ENCODE peak calls at places on chromosomes 4 and X, in nine cellular contexts. S, D, T, K, A, H, O, P and N are unnamed samples.

GRCh38 chrX:68249401-68249831 is 183.9 kb downstream of the OPHN1 start:
- DNase-seq in S (no peak), D (no peak), T (no peak), K (no peak), A (peak; percentile 24), H (no peak), O (no peak), P (no peak), N (no peak)

GRCh38 chr4:73902038-73902637 is 32.9 kb downstream of the CXCL1 start:
- DNase-seq in S (no peak), D (no peak), T (no peak), K (no peak), A (no peak), H (peak; percentile 83), O (no peak), P (no peak), N (no peak)

GRCh38 chrX:35166023-35166422 is 223.4 kb downstream of the FAM47B start:
- DNase-seq in S (no peak), D (no peak), T (no peak), K (no peak), A (no peak), H (no peak), O (no peak), P (no peak), N (no peak)

GRCh38 chr4:98446499-98447375 is 185.6 kb downstream of the RAP1GDS1 start:
- DNase-seq in S (peak; percentile 57), D (peak; percentile 85), T (no peak), K (peak; percentile 85), A (no peak), H (peak; percentile 64), O (no peak), P (no peak), N (no peak)

GRCh38 chr4:90112715-90113114 is 14.5 kb upstream of the CCSER1 start:
- DNase-seq in S (no peak), D (no peak), T (no peak), K (peak; percentile 25), A (no peak), H (no peak), O (no peak), P (no peak), N (no peak)

GRCh38 chr4:36333303-36333877 is 52.0 kb downstream of the DTHD1 start:
- DNase-seq in S (no peak), D (no peak), T (no peak), K (no peak), A (no peak), H (no peak), O (no peak), P (no peak), N (no peak)

GRCh38 chrX:154457491-154458115 is 478 bp upstream of the PLXNA3 start:
- DNase-seq in S (peak; percentile 60), D (peak; percentile 57), T (peak; percentile 83), K (peak; percentile 25), A (no peak), H (no peak), O (peak; percentile 75), P (peak; percentile 56), N (no peak)

GRCh38 chrX:130578906-130579305 is 177.1 kb downstream of the RBMX2 start:
- DNase-seq in S (no peak), D (no peak), T (no peak), K (no peak), A (no peak), H (peak; percentile 9), O (no peak), P (no peak), N (no peak)

GRCh38 chrX:106932492-106932923 is 12.3 kb downstream of the CLDN2 start:
- DNase-seq in S (no peak), D (no peak), T (peak; percentile 42), K (no peak), A (no peak), H (peak; percentile 36), O (no peak), P (no peak), N (no peak)

GRCh38 chr4:184544711-184545409 is 70.5 kb upstream of the IRF2 start:
- DNase-seq in S (no peak), D (no peak), T (no peak), K (peak; percentile 6), A (no peak), H (no peak), O (no peak), P (no peak), N (no peak)

GRCh38 chrX:38452603-38453002 is 100.2 kb downstream of the OTC start:
- DNase-seq in S (no peak), D (no peak), T (no peak), K (no peak), A (no peak), H (no peak), O (no peak), P (no peak), N (no peak)

GRCh38 chrX:40307871-40308270 is 210.1 kb upstream of the BCOR start:
- DNase-seq in S (no peak), D (no peak), T (no peak), K (no peak), A (no peak), H (no peak), O (no peak), P (no peak), N (no peak)

GRCh38 chrX:114582698-114583395 is 1.0 kb upstream of the HTR2C start:
- DNase-seq in S (no peak), D (no peak), T (no peak), K (no peak), A (no peak), H (no peak), O (peak; percentile 75), P (no peak), N (no peak)

GRCh38 chr4:32485976-32486375 is 1765.8 kb downstream of the PCDH7 start:
- DNase-seq in S (no peak), D (no peak), T (no peak), K (no peak), A (no peak), H (no peak), O (no peak), P (no peak), N (no peak)

GRCh38 chr4:53656421-53656981 is 65.2 kb upstream of the LNX1 start:
- DNase-seq in S (no peak), D (no peak), T (no peak), K (peak; percentile 53), A (no peak), H (peak; percentile 57), O (no peak), P (peak; percentile 31), N (no peak)
- TF ChIP-seq CTCF in S (no peak), D (no peak), T (peak; percentile 21), K (no peak), A (no peak), H (peak; percentile 61), O (peak; percentile 38), P (no peak), N (no peak)

DNA sequence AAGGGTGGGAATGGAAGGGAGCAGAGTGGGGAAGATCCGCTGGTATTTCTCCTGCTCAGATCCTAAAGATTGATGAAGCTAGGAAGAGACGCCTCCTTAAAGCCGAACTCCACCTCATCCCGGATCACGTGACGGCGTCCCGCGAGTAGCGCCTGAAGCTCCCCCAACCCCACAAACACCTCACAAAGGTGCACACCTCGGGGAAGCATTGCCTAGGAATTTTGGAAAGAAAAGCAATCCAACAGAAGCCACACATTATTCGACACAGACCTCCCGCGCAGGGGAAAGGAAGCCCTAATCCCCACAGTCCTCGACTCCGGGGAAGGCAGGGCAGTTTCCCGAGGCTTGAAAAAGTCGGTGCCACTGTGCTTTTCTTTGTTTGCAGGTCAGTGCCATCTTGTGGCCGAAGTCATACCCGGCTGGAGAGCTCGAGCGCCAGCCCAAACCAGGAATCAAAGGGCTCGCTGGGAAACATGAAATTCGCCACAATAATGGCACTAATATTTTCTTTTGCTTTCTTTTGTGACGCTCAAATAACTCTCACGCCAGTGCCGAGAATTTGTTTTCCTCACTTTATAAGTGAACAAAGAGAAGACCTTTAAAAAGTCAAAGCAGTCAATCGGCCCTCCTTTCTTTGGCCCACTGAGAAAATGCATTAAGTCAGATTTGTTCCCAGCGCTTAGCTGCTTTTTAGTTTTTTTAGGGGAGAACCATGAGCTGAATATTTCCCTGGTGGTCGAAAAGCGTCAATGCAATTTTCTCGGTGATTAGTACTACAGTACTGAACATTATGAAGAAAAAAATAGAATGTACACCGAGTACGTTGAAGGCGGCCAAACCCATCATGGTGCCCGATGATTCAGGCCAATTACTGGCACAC is at the start of gene NPY1R:
- DNase-seq in S (no peak), D (peak; percentile 55), T (peak; percentile 70), K (peak; percentile 86), A (peak; percentile 43), H (peak; percentile 84), O (peak; percentile 87), P (peak; percentile 36), N (no peak)
- TF ChIP-seq CTCF in S (no peak), D (no peak), T (peak; percentile 85), K (peak; percentile 68), A (peak; percentile 46), H (peak; percentile 73), O (peak; percentile 85), P (no peak), N (no peak)

GRCh38 chrX:13899607-13900006 is 82.7 kb upstream of the GPM6B start:
- DNase-seq in S (no peak), D (no peak), T (no peak), K (peak; percentile 99), A (peak; percentile 2), H (peak; percentile 98), O (no peak), P (no peak), N (no peak)

GRCh38 chrX:13897571-13897970 is 80.7 kb upstream of the GPM6B start:
- DNase-seq in S (no peak), D (no peak), T (no peak), K (no peak), A (no peak), H (peak; percentile 33), O (no peak), P (no peak), N (no peak)

GRCh38 chrX:13898603-13899002 is 81.7 kb upstream of the GPM6B start:
- DNase-seq in S (no peak), D (peak; percentile 5), T (no peak), K (peak; percentile 87), A (no peak), H (peak; percentile 73), O (no peak), P (no peak), N (no peak)

GRCh38 chrX:13900351-13900750 is 83.5 kb upstream of the GPM6B start:
- DNase-seq in S (no peak), D (no peak), T (no peak), K (no peak), A (no peak), H (no peak), O (no peak), P (no peak), N (no peak)

GRCh38 chrX:13898084-13898483 is 81.2 kb upstream of the GPM6B start:
- DNase-seq in S (no peak), D (peak; percentile 22), T (peak; percentile 15), K (peak; percentile 62), A (no peak), H (peak; percentile 90), O (no peak), P (no peak), N (no peak)
- TF ChIP-seq CTCF in S (no peak), D (no peak), T (no peak), K (no peak), A (no peak), H (peak; percentile 36), O (peak; percentile 53), P (no peak), N (no peak)

DNA sequence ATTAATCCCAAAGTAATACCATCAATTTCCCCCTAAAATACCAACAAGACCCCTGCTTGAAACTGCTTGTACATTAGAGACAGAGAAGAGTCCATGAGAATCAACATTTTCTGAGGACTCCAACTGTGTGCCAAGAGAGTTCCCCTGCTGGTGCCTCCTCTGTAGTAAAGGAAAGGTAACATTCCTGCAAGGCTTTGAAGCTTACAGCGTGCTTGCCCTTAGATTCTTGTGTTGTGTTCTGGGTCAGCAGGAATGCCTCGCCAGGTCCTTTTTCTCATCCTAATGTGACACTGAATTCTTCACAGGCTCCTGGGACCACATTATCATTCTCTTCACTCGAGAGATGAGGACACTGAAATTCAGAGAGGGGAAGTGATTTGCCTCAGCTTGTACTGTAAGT is 9.7 kb upstream of the EOLA2 start:
- DNase-seq in S (no peak), D (no peak), T (no peak), K (no peak), A (no peak), H (no peak), O (peak; percentile 47), P (no peak), N (no peak)
- TF ChIP-seq CTCF in S (no peak), D (no peak), T (no peak), K (no peak), A (no peak), H (no peak), O (no peak), P (no peak), N (no peak)